ENCODE peak calls at places on chromosomes 12 and 14, in six cellular contexts. A, W, V, S, T and O are unnamed samples.

GRCh38 chr14:68663385-68664076 is 129.3 kb downstream of the ZFP36L1 start:
- DNase-seq in A (no peak), W (no peak), S (peak; percentile 40), T (peak; percentile 12), V (peak; percentile 91), O (peak; percentile 43)

GRCh38 chr14:71711619-71712018 is 220.6 kb upstream of the RGS6 start:
- DNase-seq in V (peak; percentile 94), A (no peak), W (no peak), S (peak; percentile 92), T (no peak), O (peak; percentile 83)

GRCh38 chr12:125329239-125330238 is 264.3 kb downstream of the AACS start:
- DNase-seq in W (no peak), S (no peak), V (no peak), A (no peak), T (no peak), O (peak; percentile 3)

GRCh38 chr12:52818376-52818775 is 4.5 kb upstream of the KRT4 start:
- DNase-seq in V (no peak), A (no peak), T (no peak), S (no peak), W (no peak), O (no peak)

GRCh38 chr14:70666364-70666691 is 24.6 kb downstream of the TTC9 start:
- DNase-seq in W (no peak), A (no peak), V (no peak), S (no peak), T (no peak), O (no peak)

GRCh38 chr12:126860210-126860609 is 1406.8 kb upstream of the TMEM132C start:
- DNase-seq in V (no peak), T (no peak), A (no peak), W (no peak), S (no peak), O (no peak)

GRCh38 chr14:75554482-75554881 is 23.9 kb upstream of the FLVCR2 start:
- DNase-seq in V (peak; percentile 20), W (no peak), A (no peak), S (peak; percentile 10), T (no peak), O (peak; percentile 94)

GRCh38 chr12:93366427-93366826 is 11.3 kb upstream of the NUDT4 start:
- DNase-seq in S (no peak), A (no peak), V (no peak), T (no peak), W (no peak), O (no peak)

GRCh38 chr14:20482382-20482781 is 13.2 kb downstream of the PNP start:
- DNase-seq in V (no peak), S (no peak), A (no peak), W (no peak), T (no peak), O (no peak)
- TF ChIP-seq CTCF in V (no peak), S (no peak), A (no peak), W (no peak), T (no peak), O (no peak)

GRCh38 chr12:25752910-25753309 is 199.8 kb upstream of the LMNTD1 start:
- DNase-seq in V (no peak), A (no peak), W (no peak), T (no peak), S (no peak), O (no peak)

GRCh38 chr12:25761356-25761755 is 197.1 kb upstream of the RASSF8 start:
- DNase-seq in T (no peak), W (no peak), A (no peak), S (no peak), V (no peak), O (no peak)

GRCh38 chr12:25755681-25756260 is 202.7 kb upstream of the LMNTD1 start:
- DNase-seq in A (no peak), T (no peak), V (peak; percentile 35), S (no peak), W (no peak), O (peak; percentile 64)

GRCh38 chr12:25759752-25760151 is 198.7 kb upstream of the RASSF8 start:
- DNase-seq in A (no peak), S (no peak), T (no peak), W (no peak), V (peak; percentile 25), O (no peak)

DNA sequence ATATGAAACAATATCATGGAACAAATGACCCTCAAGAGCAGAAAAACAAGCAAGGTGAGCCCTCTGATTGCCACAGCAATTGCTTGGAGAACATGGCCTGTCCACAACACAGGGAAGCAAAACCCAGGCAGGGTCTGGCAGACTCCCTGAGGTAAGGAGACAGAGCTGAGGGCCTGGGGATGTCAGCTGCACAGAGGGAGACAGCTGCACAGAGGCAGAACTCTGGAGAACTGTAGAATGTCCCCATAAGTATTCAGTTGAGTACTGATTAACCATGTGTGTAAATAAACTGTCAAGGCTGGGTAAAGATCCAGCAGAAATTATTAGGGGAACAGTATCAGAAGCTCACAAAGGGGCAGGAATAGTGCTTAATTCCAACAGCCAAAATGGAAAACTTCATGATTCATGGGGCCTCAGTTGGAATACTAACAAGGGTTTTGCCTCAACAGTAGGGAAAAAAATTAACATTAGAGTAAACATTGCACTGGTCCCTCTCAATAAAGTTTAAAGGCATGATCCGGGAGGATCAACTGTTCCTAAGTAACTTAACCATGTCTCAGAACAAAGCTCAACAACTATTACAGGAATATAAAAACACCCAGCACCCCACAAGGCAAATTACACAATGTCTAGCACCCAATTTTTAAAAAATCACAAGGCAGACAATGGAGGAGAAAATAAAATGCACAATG is 201.4 kb upstream of the RASSF8 start:
- DNase-seq in S (no peak), T (no peak), V (no peak), A (peak; percentile 25), W (no peak), O (no peak)
- H3K4me3 ChIP-seq in S (no peak overlapping the region), T (no peak overlapping the region), V (no peak overlapping the region), A (no peak overlapping the region), W (no peak overlapping the region), O (no peak overlapping the region)

DNA sequence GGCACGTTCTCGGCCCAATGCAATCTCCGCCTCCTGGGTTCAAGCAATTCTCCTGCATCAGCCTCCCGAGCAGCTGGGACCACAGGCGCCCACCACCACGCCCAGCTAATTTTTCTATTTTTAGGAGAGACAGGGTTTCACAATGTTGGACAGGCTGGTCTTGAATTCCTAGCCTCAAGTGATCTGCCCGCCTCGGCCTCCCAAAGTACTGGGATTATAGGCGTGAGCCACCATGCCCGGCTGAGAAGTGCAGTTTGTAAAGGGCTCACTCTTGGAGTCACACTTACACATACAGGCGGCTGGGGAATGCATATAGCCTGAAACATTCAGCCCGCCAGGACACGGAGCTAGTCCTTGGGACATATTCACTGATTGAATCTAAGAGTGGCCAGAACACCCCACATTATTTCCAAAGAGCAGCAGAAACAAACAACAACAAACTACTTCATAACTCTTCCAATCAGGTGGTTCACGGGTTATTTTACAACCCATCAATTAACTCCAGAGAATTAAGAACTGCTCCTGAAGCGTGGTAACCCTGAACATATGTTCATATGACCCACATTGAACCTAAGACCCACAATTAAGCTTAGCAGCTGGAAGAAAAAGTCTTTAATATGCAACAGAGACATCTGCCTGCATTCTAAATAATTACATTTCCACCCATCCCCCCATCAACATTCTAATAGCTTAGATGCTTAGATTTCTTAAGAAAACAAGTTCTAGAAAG is 49.2 kb downstream of the SSH1 start:
- DNase-seq in A (no peak), T (no peak), V (no peak), W (no peak), S (no peak), O (no peak)
- TF ChIP-seq CTCF in A (no peak), T (no peak), V (no peak), W (no peak), S (no peak), O (no peak)

DNA sequence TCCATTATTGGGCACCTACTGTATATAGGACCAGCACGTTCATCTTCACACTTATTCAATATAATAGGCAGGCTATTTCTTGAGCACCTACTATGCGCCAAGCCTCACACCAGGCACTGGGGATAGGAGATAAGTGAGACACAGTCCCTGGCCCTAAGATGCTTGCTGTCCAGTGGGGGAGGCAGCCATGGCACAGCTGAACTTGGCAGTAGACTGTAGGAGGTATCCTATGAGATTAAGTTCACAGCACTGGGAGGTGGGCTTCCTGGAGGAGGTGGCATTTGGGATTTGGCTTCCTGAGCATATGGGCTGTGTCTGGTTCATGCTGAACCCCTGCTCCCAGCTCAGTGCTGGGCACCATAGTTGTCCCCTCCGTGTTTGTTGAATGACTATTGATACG is 65.1 kb downstream of the MVK start:
- DNase-seq in A (no peak), V (no peak), W (no peak), S (no peak), T (no peak), O (no peak)
- H3K4me3 ChIP-seq in A (no peak overlapping the region), V (no peak overlapping the region), W (no peak overlapping the region), S (no peak overlapping the region), T (no peak overlapping the region), O (no peak overlapping the region)

DNA sequence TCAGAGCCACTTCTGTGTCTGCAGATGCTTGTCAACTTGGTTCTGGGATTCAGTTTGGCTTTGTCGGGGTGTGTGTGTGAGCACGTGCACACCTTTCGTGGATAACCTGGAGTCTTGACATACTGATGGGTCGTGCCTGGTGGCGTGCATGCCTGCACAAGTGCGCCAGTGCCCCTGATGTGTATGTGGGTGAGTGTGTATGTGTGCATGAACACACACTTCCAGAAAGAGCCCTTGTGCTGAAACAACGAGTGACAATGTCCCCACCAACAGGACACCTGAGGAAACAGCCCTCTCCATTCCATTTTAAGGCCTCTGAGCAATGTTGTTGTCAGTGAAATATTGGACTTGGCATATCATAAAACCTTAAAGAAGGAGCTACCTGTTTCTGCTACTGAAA is 53.9 kb downstream of the SMUG1 start:
- DNase-seq in A (no peak), S (no peak), W (no peak), V (no peak), T (no peak), O (no peak)
- TF ChIP-seq CTCF in A (peak; percentile 60), S (no peak), W (no peak), V (no peak), T (no peak), O (no peak)

GRCh38 chr14:92991536-92991935 is 68.6 kb downstream of the CHGA start:
- DNase-seq in T (no peak), A (no peak), S (no peak), V (no peak), W (no peak), O (no peak)
- H3K4me3 ChIP-seq in T (no peak overlapping the region), A (no peak overlapping the region), S (no peak overlapping the region), V (no peak overlapping the region), W (no peak overlapping the region), O (no peak overlapping the region)

GRCh38 chr14:77543637-77544334 is 45.2 kb upstream of the ISM2 start:
- DNase-seq in V (peak; percentile 24), A (no peak), S (peak; percentile 49), T (no peak), W (no peak), O (no peak)

GRCh38 chr14:77543240-77543551 is 44.6 kb upstream of the ISM2 start:
- DNase-seq in W (no peak), V (no peak), S (no peak), A (peak; percentile 48), T (no peak), O (no peak)

GRCh38 chr14:77544571-77544970 is 46.0 kb upstream of the ISM2 start:
- DNase-seq in W (no peak), V (no peak), S (no peak), T (no peak), A (no peak), O (no peak)

GRCh38 chr14:77549451-77549850 is 50.8 kb upstream of the ISM2 start:
- DNase-seq in V (no peak), W (no peak), T (no peak), S (no peak), A (no peak), O (no peak)

DNA sequence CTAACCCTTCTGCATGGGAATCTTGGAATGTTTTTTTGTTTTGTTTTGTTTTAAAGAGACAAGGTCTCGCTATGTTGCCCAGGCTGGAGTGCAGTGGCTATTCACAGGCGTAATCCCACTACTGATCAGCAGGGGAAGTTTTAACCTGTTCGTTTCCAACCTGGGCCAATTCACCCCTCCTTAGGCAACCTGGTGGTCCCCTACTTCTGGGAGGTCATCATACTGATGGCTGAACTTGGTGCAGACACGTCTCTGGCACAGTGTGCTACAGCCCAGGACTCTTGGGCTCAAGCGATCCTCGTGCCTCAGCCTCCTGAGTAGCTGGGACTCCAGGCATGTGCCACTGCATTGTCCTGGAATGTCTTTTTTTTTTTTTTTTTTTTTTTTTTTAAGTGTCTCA is 48.9 kb upstream of the ISM2 start:
- DNase-seq in W (no peak), V (no peak), S (no peak), A (no peak), T (no peak), O (no peak)
- TF ChIP-seq CTCF in W (no peak), V (no peak), S (peak; percentile 25), A (peak; percentile 4), T (no peak), O (peak; percentile 6)